ENCODE peak calls at places on chromosomes 12 and 14, in eight cellular contexts. Z is CD8-positive, alpha-beta T cell; T is psoas muscle; E is T-helper 1 cell; C is naive thymus-derived CD8-positive, alpha-beta T cell; L is EL; A is mesenteric fat pad; P is activated CD4-positive, alpha-beta T cell treated with anti-CD3 and anti-CD28 coated beads, Interleukin-2, amount 50 U/mL, for 1 hour. B is an unnamed sample.

GRCh38 chr12:81468206-81468605 is 290.9 kb downstream of the PPFIA2 start:
- DNase-seq in Z (no peak), T (no peak), E (no peak), C (no peak), L (peak), A (no peak), P (no peak), B (no peak)

GRCh38 chr14:28770574-28770973 is 4.0 kb downstream of the FOXG1 start:
- DNase-seq in Z (no peak), T (no peak), E (no peak), C (no peak), L (no peak), A (no peak), P (no peak), B (no peak)

GRCh38 chr12:106288510-106289195 is 13.9 kb upstream of the TCP11L2 start:
- DNase-seq in Z (no peak), T (no peak), E (no peak), C (no peak), L (peak), A (no peak), P (no peak), B (no peak)

GRCh38 chr12:2453076-2453806 is 341.5 kb upstream of the FKBP4 start:
- DNase-seq in Z (no peak), T (no peak), E (no peak), C (no peak), L (no peak), A (no peak), P (no peak), B (no peak)

GRCh38 chr12:75438052-75438754 is 42.4 kb upstream of the GLIPR1 start:
- DNase-seq in Z (no peak), T (no peak), E (no peak), C (no peak), L (peak), A (no peak), P (peak), B (no peak)

GRCh38 chr12:95790025-95790911 is at the start of gene NTN4:
- DNase-seq in Z (no peak), T (peak), E (no peak), C (no peak), L (peak), A (no peak), P (peak), B (peak)

GRCh38 chr12:42780671-42781070 is 191.1 kb upstream of the PRICKLE1 start:
- DNase-seq in Z (no peak), T (no peak), E (no peak), C (no peak), L (no peak), A (no peak), P (no peak), B (no peak)

GRCh38 chr14:105141026-105141425 is 27.6 kb downstream of the JAG2 start:
- DNase-seq in Z (no peak), T (no peak), E (no peak), C (no peak), L (no peak), A (no peak), P (no peak), B (no peak)

GRCh38 chr14:76089151-76089550 is 62.6 kb upstream of the GPATCH2L start:
- DNase-seq in Z (no peak), T (no peak), E (no peak), C (no peak), L (no peak), A (no peak), P (no peak), B (no peak)

GRCh38 chr12:23561536-23561935 is 387.9 kb downstream of the SOX5 start:
- DNase-seq in Z (no peak), T (no peak), E (no peak), C (no peak), L (no peak), A (no peak), P (no peak), B (no peak)

GRCh38 chr12:8554451-8555195 is 13.9 kb upstream of the CLEC4E start:
- DNase-seq in Z (no peak), T (no peak), E (no peak), C (no peak), L (peak), A (no peak), P (no peak), B (no peak)

GRCh38 chr12:26009593-26009992 is 51.1 kb downstream of the RASSF8 start:
- DNase-seq in Z (no peak), T (no peak), E (no peak), C (no peak), L (no peak), A (no peak), P (no peak), B (no peak)

GRCh38 chr12:92061061-92061460 is 84.6 kb downstream of the BTG1 start:
- DNase-seq in Z (no peak), T (no peak), E (no peak), C (no peak), L (no peak), A (no peak), P (no peak), B (no peak)

GRCh38 chr14:90539996-90540395 is 143.2 kb downstream of the CALM1 start:
- DNase-seq in Z (no peak), T (no peak), E (no peak), C (no peak), L (no peak), A (no peak), P (no peak), B (no peak)

GRCh38 chr12:58502236-58502635 is 418.1 kb downstream of the LRIG3 start:
- DNase-seq in Z (no peak), T (no peak), E (no peak), C (no peak), L (peak), A (no peak), P (no peak), B (no peak)

GRCh38 chr12:56688129-56688845 is at the start of gene PTGES3:
- DNase-seq in Z (peak), T (peak), E (peak), C (peak), L (peak), A (peak), P (peak), B (peak)

GRCh38 chr12:20629414-20630156 is 65.5 kb upstream of the SLCO1C1 start:
- DNase-seq in Z (no peak), T (no peak), E (no peak), C (no peak), L (peak), A (no peak), P (no peak), B (peak)

B was measured in HuH-7.5.